ENCODE peak calls at places on chromosome 20, in four cellular contexts. S, X, D and O are unnamed samples.

GRCh38 chr20:16240355-16240754 is 332.9 kb downstream of the KIF16B start:
- DNase-seq in X (no peak), S (no peak), D (no peak), O (no peak)

GRCh38 chr20:48711044-48711428 is 116.8 kb downstream of the PREX1 start:
- DNase-seq in X (no peak), D (no peak), S (no peak), O (no peak)

GRCh38 chr20:45359069-45359405 is 3.9 kb upstream of the SYS1 start:
- DNase-seq in X (peak; percentile 28), D (peak; percentile 53), S (no peak), O (no peak)

GRCh38 chr20:50138120-50138478 is 15.4 kb downstream of the PEDS1 start:
- DNase-seq in S (no peak), D (no peak), X (no peak), O (no peak)

GRCh38 chr20:34680586-34680985 is 3.7 kb upstream of the PIGU start:
- DNase-seq in D (no peak), X (peak; percentile 29), S (no peak), O (no peak)

GRCh38 chr20:23082846-23083552 is 3.1 kb downstream of the CD93 start:
- DNase-seq in S (no peak), D (peak; percentile 75), X (no peak), O (no peak)

GRCh38 chr20:46618316-46619110 is 32.7 kb downstream of the SLC13A3 start:
- DNase-seq in X (no peak), D (no peak), S (no peak), O (no peak)

GRCh38 chr20:50381771-50382593 is 128.2 kb upstream of the PTPN1 start:
- DNase-seq in X (no peak), D (no peak), S (peak; percentile 33), O (peak; percentile 79)

GRCh38 chr20:51600016-51600420 is 57.5 kb upstream of the NFATC2 start:
- DNase-seq in D (no peak), S (no peak), X (no peak), O (no peak)

GRCh38 chr20:20085071-20085470 is 32.7 kb downstream of the CFAP61 start:
- DNase-seq in D (peak; percentile 78), X (peak; percentile 25), S (no peak), O (no peak)

GRCh38 chr20:4040283-4041179 is 25.2 kb upstream of the RNF24 start:
- DNase-seq in X (no peak), S (no peak), D (no peak), O (peak; percentile 45)

GRCh38 chr20:41152108-41152757 is 14.9 kb downstream of the PLCG1 start:
- DNase-seq in S (no peak), D (no peak), X (no peak), O (no peak)

GRCh38 chr20:50295345-50295744 is 104.7 kb downstream of the CEBPB start:
- DNase-seq in X (no peak), S (no peak), D (no peak), O (no peak)

GRCh38 chr20:49914310-49915117 is 815 bp downstream of the SPATA2 start:
- DNase-seq in S (peak; percentile 31), X (peak; percentile 70), D (no peak), O (no peak)

GRCh38 chr20:290081-290831 is at the start of gene C20orf96:
- DNase-seq in D (peak; percentile 93), S (peak; percentile 96), X (peak; percentile 97), O (peak; percentile 96)
- H3K27ac ChIP-seq in D (peak within 1 kb of the TSS; percentile 86), S (peak within 1 kb of the TSS; percentile 35), X (peak within 1 kb of the TSS; percentile 86), O (peak within 1 kb of the TSS; percentile 53)

DNA sequence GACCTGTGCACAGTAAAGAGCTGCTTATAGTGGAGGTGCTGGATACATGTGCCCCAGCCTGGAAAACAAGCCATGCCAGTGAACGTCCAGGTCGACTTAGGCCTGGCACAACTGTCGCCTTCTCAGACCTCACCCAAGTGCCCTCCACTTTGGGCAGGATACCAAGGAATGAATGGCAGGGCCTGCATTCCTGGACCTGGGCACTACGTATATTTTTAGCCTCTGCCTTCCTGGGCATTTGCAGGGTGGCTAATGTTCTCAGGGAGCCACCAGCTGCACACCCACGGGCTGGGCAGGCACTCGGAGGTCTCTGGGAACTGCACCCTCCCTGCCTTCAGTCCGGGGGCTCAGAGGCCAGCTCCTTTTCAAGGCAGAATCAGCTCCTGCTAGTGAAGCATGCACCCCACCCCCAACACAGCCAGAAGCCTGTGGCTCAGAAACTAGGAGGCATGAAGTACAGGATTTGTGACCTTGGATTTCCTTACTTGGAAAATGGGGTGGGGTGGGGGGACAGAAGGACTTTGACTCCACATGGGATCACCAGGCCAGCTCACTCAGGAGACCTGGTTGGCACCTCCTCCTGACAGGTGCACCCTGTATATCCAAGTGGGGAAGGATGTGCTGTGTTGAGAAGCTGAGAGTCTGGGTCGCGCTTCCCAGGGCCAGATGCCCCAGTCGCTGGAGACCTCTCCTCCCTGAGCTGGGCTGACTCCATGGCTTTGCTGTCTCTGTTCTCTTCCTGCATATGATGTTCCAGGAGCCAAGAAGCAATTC is 2.5 kb upstream of the LSM14B start:
- DNase-seq in X (no peak), S (no peak), D (peak; percentile 75), O (peak; percentile 58)
- H3K4me1 ChIP-seq in X (peaks cover 11% of the 10 kb centered on the region), S (peaks cover 22% of the 10 kb centered on the region), D (peaks cover 5% of the 10 kb centered on the region), O (peaks cover 5% of the 10 kb centered on the region)

DNA sequence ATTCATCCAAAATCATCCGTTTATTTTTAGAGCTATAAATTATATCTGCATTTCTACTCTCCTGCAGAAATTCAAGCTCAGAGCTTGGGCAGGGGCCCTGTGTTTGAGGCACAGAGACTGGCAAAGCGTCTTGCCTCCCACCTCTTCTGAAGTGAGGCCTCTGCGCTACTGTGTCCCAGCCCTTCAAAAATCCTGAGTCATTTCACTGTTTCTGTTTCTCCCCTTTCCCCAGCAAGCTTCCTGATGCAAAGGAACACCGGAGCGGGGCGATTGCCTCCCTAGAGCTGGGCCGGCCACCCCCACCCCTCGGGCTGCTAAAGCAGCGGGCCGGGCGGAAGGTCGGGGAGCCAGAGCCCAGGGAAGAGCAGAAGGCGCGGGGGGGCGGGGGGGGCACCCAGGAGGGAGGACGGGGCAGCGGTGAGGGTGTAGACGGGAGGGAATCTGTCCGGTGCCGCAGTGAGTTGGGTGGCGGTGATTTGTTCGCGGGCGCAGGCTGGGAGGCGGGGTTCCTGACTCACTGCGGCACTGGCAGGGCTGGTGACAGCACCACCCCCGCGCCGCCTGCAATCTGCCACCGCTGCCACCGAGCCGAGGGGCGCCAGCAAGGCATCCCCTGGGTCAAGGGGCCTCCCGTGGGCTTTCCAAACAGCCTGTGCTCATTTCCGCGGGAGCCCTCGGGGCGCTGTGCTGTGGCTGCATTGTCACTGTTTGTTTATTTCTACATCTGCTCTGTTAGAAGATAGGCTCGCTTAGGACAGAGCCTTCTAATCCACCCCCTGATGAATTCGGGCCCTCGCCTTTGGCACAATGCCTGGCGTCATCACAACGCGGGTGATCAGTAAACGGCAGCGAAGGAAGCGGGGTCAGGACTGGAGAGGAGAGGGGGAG is 46.5 kb upstream of the SNAP25 start:
- DNase-seq in X (peak; percentile 65), S (no peak), D (no peak), O (peak; percentile 36)
- H3K27ac ChIP-seq in X (no peak overlapping the region), S (no peak overlapping the region), D (no peak overlapping the region), O (no peak overlapping the region)

GRCh38 chr20:24780648-24781047 is 168.4 kb upstream of the CST7 start:
- DNase-seq in X (no peak), S (peak; percentile 60), D (no peak), O (no peak)
- H3K4me1 ChIP-seq in X (no peaks in the 10 kb centered on the region), S (peaks cover 42% of the 10 kb centered on the region), D (no peaks in the 10 kb centered on the region), O (no peaks in the 10 kb centered on the region)

GRCh38 chr20:62365814-62366369 is 1.2 kb downstream of the LAMA5 start:
- DNase-seq in D (no peak), X (no peak), S (no peak), O (no peak)

GRCh38 chr20:62362590-62362940 is 4.5 kb downstream of the LAMA5 start:
- DNase-seq in S (no peak), D (no peak), X (no peak), O (no peak)

GRCh38 chr20:62362991-62363919 is 3.9 kb downstream of the LAMA5 start:
- DNase-seq in S (no peak), X (no peak), D (peak; percentile 19), O (no peak)

GRCh38 chr20:62364911-62365736 is 2.0 kb downstream of the LAMA5 start:
- DNase-seq in D (peak; percentile 69), X (no peak), S (no peak), O (no peak)

GRCh38 chr20:62363920-62364851 is 2.9 kb downstream of the LAMA5 start:
- DNase-seq in D (peak; percentile 68), X (no peak), S (no peak), O (no peak)
- H3K27ac ChIP-seq in D (peak overlapping the region; percentile 97), X (no peak overlapping the region), S (no peak overlapping the region), O (no peak overlapping the region)

GRCh38 chr20:33673115-33673410 is 1.2 kb downstream of the NECAB3 start:
- DNase-seq in D (no peak), S (peak; percentile 5), X (no peak), O (no peak)

GRCh38 chr20:33676121-33676520 is 1.9 kb upstream of the NECAB3 start:
- DNase-seq in X (no peak), S (peak; percentile 5), D (no peak), O (no peak)

GRCh38 chr20:33675127-33675954 is 1.1 kb upstream of the NECAB3 start:
- DNase-seq in D (no peak), S (no peak), X (peak; percentile 50), O (no peak)

GRCh38 chr20:33673411-33674293 is 576 bp downstream of the NECAB3 start:
- DNase-seq in S (peak; percentile 6), X (peak; percentile 29), D (no peak), O (no peak)

DNA sequence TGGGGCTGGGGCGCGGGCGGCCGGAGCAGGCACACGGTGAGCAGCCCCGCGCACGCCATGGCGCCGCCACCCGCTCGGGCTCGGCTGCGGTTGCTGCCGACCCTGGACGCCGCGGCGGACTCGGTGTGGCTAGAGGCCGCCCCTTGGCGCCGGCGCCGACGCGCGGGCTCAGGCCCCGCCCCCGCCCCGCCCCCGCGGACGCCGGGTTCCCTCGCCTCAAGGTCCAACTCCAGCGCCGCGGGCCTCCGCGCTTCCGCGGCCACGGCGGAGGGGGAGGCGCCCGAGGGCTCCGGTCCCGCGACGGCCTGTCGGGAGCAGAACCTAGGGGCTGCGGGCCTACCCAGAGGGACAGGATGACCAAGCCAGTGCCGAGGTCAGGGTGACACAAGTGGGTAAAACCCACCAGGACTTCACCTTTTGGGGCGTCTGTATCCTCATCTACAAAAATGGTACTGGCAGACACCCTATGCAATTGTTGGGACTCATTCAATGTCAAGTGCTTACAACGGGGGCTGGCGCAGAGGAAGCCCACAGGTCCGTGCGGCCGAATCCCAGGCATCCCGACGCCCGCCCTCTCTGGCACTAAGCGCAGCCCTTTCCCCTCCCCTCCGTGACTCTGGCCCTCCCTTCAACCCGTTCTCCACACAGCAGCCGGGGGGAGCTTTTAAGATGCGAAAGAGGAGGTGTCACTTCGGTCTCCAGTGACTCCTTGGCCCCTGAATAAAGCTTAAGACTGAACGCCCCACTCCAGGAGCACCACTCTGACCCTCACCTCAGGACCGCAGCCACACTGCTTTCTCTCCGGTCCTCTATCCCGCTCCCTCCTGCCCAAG is at the start of gene NECAB3:
- DNase-seq in X (peak; percentile 91), D (peak; percentile 83), S (peak; percentile 82), O (peak; percentile 84)
- H3K4me1 ChIP-seq in X (peaks cover 25% of the 10 kb centered on the region), D (peaks cover 11% of the 10 kb centered on the region), S (peaks cover 16% of the 10 kb centered on the region), O (peaks cover 16% of the 10 kb centered on the region)

GRCh38 chr20:56468317-56469076 is at the start of gene RTF2:
- DNase-seq in D (peak; percentile 94), X (peak; percentile 100), S (peak; percentile 94), O (peak; percentile 95)
- H3K27ac ChIP-seq in D (peak within 1 kb of the TSS; percentile 86), X (peak within 1 kb of the TSS; percentile 96), S (peak within 1 kb of the TSS; percentile 47), O (peak within 1 kb of the TSS; percentile 46)

DNA sequence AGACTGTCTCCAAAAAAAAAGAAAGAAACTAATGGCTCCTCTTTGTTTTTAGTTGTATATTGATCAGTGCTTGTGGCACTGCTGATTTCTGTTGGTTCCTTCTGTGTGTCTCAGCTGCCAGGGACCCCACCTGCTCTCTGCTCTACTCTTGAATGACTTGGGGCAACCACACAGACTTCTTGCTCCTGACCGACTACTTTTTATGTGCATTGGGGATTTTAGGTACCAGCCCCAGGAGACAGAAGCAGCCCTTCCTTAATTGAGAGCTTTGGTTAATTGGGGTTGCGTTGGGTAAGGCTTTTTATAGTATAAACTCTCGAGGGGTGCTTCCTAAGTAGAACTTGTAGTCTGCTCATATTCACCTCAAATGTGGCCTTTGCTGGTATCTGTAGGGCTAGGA is 6.9 kb downstream of the STK35 start:
- DNase-seq in S (no peak), X (no peak), D (no peak), O (no peak)
- H3K4me1 ChIP-seq in S (peaks cover 8% of the 10 kb centered on the region), X (peaks cover 37% of the 10 kb centered on the region), D (peaks cover 13% of the 10 kb centered on the region), O (peaks cover 21% of the 10 kb centered on the region)